ENCODE peak calls at places on chromosomes 12 and 14, in four cellular contexts. One of them, this sample, is unnamed.

GRCh38 chr14:100528962-100529560 is 58.2 kb downstream of the BEGAIN start:
- DNase-seq in fibroblast of lung: no peak
- DNase-seq in left lung: peak
- DNase-seq in ovary: no peak
- DNase-seq in this sample: no peak

GRCh38 chr12:88471641-88472040 is 108.6 kb downstream of the KITLG start:
- DNase-seq in fibroblast of lung: peak
- DNase-seq in ovary: no peak
- DNase-seq in left lung: no peak
- DNase-seq in this sample: no peak

GRCh38 chr12:124861492-124861891 is 2.2 kb downstream of the SCARB1 start:
- DNase-seq in left lung: peak
- DNase-seq in fibroblast of lung: peak
- DNase-seq in ovary: peak
- DNase-seq in this sample: no peak

GRCh38 chr14:93049295-93049694 is 66.4 kb downstream of the ITPK1 start:
- DNase-seq in left lung: peak
- DNase-seq in fibroblast of lung: no peak
- DNase-seq in ovary: no peak
- DNase-seq in this sample: no peak

GRCh38 chr14:50085570-50086315 is 30.6 kb downstream of the VCPKMT start:
- DNase-seq in left lung: no peak
- DNase-seq in fibroblast of lung: no peak
- DNase-seq in ovary: no peak
- DNase-seq in this sample: no peak

GRCh38 chr12:13347241-13348043 is 150.9 kb downstream of the EMP1 start:
- DNase-seq in ovary: no peak
- DNase-seq in left lung: no peak
- DNase-seq in fibroblast of lung: peak
- DNase-seq in this sample: no peak

GRCh38 chr12:26789731-26790644 is 43.0 kb downstream of the ITPR2 start:
- DNase-seq in ovary: no peak
- DNase-seq in left lung: no peak
- DNase-seq in fibroblast of lung: peak
- DNase-seq in this sample: no peak

GRCh38 chr14:105853089-105853906 is 326.9 kb downstream of the TMEM121 start:
- DNase-seq in ovary: peak
- DNase-seq in left lung: peak
- DNase-seq in fibroblast of lung: no peak
- DNase-seq in this sample: no peak

GRCh38 chr14:64973826-64974225 is 1.7 kb upstream of the RAB15 start:
- DNase-seq in fibroblast of lung: no peak
- DNase-seq in ovary: no peak
- DNase-seq in left lung: no peak
- DNase-seq in this sample: no peak

GRCh38 chr14:101781240-101782061 is 19.9 kb downstream of the PPP2R5C start:
- DNase-seq in ovary: peak
- DNase-seq in left lung: peak
- DNase-seq in fibroblast of lung: no peak
- DNase-seq in this sample: no peak

GRCh38 chr14:32709072-32709471 is 229.6 kb upstream of the NPAS3 start:
- DNase-seq in ovary: no peak
- DNase-seq in fibroblast of lung: peak
- DNase-seq in left lung: no peak
- DNase-seq in this sample: no peak

GRCh38 chr12:65533177-65533883 is 254.8 kb downstream of the MSRB3 start:
- DNase-seq in fibroblast of lung: peak
- DNase-seq in ovary: no peak
- DNase-seq in left lung: no peak
- DNase-seq in this sample: no peak

GRCh38 chr14:80364274-80364673 is 153.0 kb upstream of the DIO2 start:
- DNase-seq in fibroblast of lung: peak
- DNase-seq in left lung: no peak
- DNase-seq in ovary: no peak
- DNase-seq in this sample: peak

GRCh38 chr12:28443337-28443736 is 253.1 kb downstream of the CCDC91 start:
- DNase-seq in fibroblast of lung: no peak
- DNase-seq in ovary: no peak
- DNase-seq in left lung: no peak
- DNase-seq in this sample: no peak

GRCh38 chr12:108595711-108596647 is 1.9 kb downstream of the TMEM119 start:
- DNase-seq in left lung: no peak
- DNase-seq in ovary: no peak
- DNase-seq in fibroblast of lung: no peak
- DNase-seq in this sample: no peak
- H3K4me3 ChIP-seq in left lung: peak
- H3K4me3 ChIP-seq in ovary: no peak
- H3K4me3 ChIP-seq in fibroblast of lung: peak
- H3K4me3 ChIP-seq in this sample: peak

DNA sequence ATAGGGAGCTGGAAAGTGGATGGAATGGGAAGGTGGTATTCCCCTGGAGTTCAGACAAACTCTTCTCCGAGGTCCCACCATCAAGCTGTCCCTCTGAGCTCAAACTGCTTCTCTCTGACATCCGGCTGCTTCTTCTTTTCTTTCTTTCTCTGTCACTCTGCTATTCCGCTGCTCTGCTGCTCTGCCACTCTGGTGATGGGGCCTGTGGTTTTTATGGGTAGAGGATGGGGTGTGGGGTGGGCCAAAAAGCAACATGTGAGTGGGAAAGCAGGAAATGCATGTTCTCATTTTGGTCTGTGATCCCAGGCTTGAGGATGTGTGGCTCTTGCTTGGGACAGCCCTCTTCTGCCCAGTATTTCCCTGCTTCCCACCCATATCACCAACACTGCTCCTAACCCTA is 30.7 kb downstream of the CLECL1 start:
- DNase-seq in left lung: no peak
- DNase-seq in ovary: no peak
- DNase-seq in fibroblast of lung: no peak
- DNase-seq in this sample: no peak
- H3K27ac ChIP-seq in left lung: no peak
- H3K27ac ChIP-seq in ovary: no peak
- H3K27ac ChIP-seq in fibroblast of lung: no peak
- H3K27ac ChIP-seq in this sample: no peak

DNA sequence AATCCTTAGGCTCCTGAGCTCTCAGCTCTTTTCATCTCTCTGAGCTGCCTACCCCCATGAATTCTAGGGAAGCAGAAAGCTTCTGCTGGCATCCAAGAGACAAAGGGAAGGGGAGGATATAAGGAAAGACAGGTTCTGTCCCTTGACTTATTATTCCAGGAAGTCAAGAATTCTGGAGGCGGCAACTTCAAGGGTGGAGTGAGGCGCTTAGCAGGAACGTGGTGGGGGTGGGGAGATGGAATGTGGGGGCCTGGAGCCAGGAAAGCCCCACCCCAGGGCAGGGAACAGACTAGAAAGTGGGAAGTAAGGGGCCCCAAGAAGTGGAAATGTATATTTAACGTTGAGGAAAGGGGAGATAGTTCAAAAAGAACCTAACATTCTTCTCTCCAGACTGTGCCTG is 1.4 kb downstream of the CALCOCO1 start:
- DNase-seq in ovary: no peak
- DNase-seq in left lung: no peak
- DNase-seq in fibroblast of lung: no peak
- DNase-seq in this sample: no peak
- H3K4me3 ChIP-seq in ovary: peak
- H3K4me3 ChIP-seq in left lung: peak
- H3K4me3 ChIP-seq in fibroblast of lung: peak
- H3K4me3 ChIP-seq in this sample: peak

GRCh38 chr12:562634-563033 is 100.6 kb downstream of the NINJ2 start:
- DNase-seq in left lung: no peak
- DNase-seq in fibroblast of lung: no peak
- DNase-seq in ovary: no peak
- DNase-seq in this sample: no peak

GRCh38 chr12:561116-561705 is 101.5 kb downstream of the B4GALNT3 start:
- DNase-seq in ovary: no peak
- DNase-seq in fibroblast of lung: no peak
- DNase-seq in left lung: no peak
- DNase-seq in this sample: no peak

GRCh38 chr12:560666-561065 is 100.9 kb downstream of the B4GALNT3 start:
- DNase-seq in left lung: no peak
- DNase-seq in ovary: no peak
- DNase-seq in fibroblast of lung: no peak
- DNase-seq in this sample: no peak

GRCh38 chr12:563250-563781 is 99.9 kb downstream of the NINJ2 start:
- DNase-seq in fibroblast of lung: no peak
- DNase-seq in left lung: no peak
- DNase-seq in ovary: no peak
- DNase-seq in this sample: peak

DNA sequence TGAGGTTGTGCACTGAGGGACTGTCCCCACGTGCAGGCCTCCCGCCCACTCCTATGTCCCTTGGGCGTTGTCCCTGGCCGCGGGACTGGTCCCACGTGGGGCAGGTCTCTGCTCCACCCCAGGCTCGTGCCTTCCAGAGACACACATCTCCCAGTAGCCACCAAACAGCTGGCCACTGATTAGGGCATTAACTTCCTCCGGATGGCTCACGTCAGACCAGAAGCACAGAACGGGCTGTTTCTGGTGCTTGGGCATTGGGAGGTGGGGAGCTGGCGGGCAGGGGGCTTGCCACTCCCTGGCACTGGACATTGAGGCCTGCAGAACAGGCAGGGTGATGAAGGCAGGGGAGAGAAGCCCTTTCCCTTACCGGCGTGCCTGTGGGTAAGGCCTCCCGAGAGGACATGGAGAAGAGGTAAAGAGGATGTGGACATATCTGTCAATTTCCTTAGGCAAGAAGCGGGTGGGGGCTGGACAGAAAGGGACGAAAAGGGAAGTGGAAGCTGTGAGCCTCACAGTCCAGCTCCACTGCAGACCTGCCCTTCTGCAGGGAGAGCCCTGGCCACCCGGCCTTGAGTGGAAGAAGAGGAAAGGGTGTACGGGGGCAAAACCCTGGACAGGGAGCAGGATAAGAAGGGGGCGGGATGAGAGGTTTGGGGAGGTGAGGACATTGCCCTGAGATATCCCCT is 101.2 kb downstream of the NINJ2 start:
- DNase-seq in ovary: no peak
- DNase-seq in fibroblast of lung: no peak
- DNase-seq in left lung: peak
- DNase-seq in this sample: no peak
- H3K27ac ChIP-seq in ovary: no peak
- H3K27ac ChIP-seq in fibroblast of lung: no peak
- H3K27ac ChIP-seq in left lung: peak
- H3K27ac ChIP-seq in this sample: no peak

DNA sequence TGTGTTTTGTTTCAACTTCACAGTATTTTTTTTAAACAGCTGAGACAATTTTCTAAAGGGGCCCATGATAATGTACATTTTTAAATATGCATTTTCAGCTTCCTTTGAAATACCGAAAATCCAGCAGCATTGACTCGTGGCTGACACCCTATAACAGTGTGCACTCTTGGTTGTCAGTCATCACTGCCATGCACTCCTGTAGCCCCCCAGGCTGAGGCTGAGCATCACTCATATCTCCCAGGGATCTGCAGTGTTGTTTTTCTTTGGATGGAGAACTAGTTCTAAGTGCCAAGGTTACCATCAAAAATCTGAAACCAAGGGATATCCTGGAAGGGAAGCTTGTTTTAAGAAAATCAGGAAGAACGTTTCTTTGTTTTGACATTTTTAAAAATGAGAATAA is 81.2 kb downstream of the C14orf132 start:
- DNase-seq in left lung: no peak
- DNase-seq in fibroblast of lung: no peak
- DNase-seq in ovary: no peak
- DNase-seq in this sample: no peak
- H3K4me3 ChIP-seq in left lung: no peak
- H3K4me3 ChIP-seq in fibroblast of lung: no peak
- H3K4me3 ChIP-seq in ovary: no peak
- H3K4me3 ChIP-seq in this sample: no peak

GRCh38 chr12:52182456-52182855 is 9.4 kb downstream of the KRT80 start:
- DNase-seq in fibroblast of lung: no peak
- DNase-seq in left lung: no peak
- DNase-seq in ovary: no peak
- DNase-seq in this sample: no peak

GRCh38 chr12:52181757-52182156 is 10.1 kb downstream of the KRT80 start:
- DNase-seq in ovary: no peak
- DNase-seq in left lung: peak
- DNase-seq in fibroblast of lung: peak
- DNase-seq in this sample: no peak

GRCh38 chr12:52183544-52183910 is 8.3 kb downstream of the KRT80 start:
- DNase-seq in ovary: no peak
- DNase-seq in fibroblast of lung: no peak
- DNase-seq in left lung: no peak
- DNase-seq in this sample: no peak

GRCh38 chr12:52183971-52184370 is 7.8 kb downstream of the KRT80 start:
- DNase-seq in left lung: peak
- DNase-seq in ovary: no peak
- DNase-seq in fibroblast of lung: no peak
- DNase-seq in this sample: no peak

GRCh38 chr12:52182898-52183543 is 8.8 kb downstream of the KRT80 start:
- DNase-seq in left lung: peak
- DNase-seq in fibroblast of lung: no peak
- DNase-seq in ovary: no peak
- DNase-seq in this sample: no peak
- H3K27ac ChIP-seq in left lung: no peak
- H3K27ac ChIP-seq in fibroblast of lung: no peak
- H3K27ac ChIP-seq in ovary: no peak
- H3K27ac ChIP-seq in this sample: no peak

DNA sequence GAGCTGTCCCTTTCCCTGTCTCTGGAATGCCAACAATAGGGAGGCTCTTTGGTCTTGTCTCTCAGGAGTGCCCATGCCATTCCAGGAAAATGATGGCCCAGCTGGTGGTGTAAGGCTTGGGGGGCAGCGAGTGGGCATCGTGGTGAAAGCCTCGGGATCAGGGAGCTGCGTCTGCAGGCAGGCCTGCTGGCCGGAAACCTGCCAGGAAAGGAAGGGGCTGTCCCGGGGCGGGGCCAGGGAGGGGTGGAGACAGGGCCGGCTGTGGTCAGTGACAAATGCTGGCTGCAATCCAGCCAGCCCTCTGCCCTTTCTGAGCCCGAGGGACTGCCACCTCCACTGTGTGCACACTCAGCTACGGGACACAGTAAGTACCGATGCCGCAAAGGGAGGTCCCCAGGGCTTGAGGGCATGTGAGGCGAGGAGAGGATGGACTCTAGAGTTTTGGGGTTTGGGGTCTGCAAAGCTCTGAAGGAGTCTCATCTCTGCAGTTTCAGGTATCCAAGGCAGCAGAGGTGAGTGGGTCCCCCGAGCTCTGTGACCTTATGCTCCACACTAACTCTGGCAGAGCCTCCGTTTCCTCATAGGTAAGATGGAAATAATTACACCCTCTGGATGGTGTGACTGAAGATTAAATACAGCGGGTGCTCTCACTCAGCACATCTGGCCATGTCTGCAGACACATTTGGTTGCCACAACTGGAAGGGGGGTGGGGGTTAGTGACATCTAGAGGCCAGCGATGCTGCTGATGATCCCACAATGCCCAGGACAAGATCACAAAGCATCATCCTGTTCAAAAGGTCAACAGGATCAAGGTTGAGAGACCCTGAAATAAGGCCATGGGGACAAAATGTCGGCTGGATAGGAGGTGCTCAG is at the start of gene SERPINA5:
- DNase-seq in fibroblast of lung: no peak
- DNase-seq in left lung: no peak
- DNase-seq in ovary: peak
- DNase-seq in this sample: no peak
- H3K4me3 ChIP-seq in fibroblast of lung: no peak
- H3K4me3 ChIP-seq in left lung: no peak
- H3K4me3 ChIP-seq in ovary: no peak
- H3K4me3 ChIP-seq in this sample: no peak

This sample was measured in SK-N-MC.